ENCODE peak calls at places on chromosomes 5 and 9, in six cellular contexts. W is lower leg skin, N is uterus, D is astrocyte, I is H1, A is fibroblast of pulmonary artery. Y is an unnamed sample.
A peak's percentile ranks its signal among the peaks of the same experiment; 100 is the strongest.

GRCh38 chr5:151670074-151670686 is 16.5 kb downstream of the SPARC start:
- DNase-seq in W (no peak), N (no peak), D (no peak), I (no peak), A (peak; percentile 68), Y (no peak)

GRCh38 chr9:76560481-76560891 is 101.5 kb downstream of the GCNT1 start:
- DNase-seq in W (no peak), N (no peak), D (peak; percentile 76), I (no peak), A (peak; percentile 79), Y (no peak)

GRCh38 chr5:97062046-97062445 is 80.4 kb downstream of the LIX1 start:
- DNase-seq in W (no peak), N (no peak), D (no peak), I (no peak), A (no peak), Y (no peak)

GRCh38 chr9:75147638-75148037 is 59.3 kb downstream of the OSTF1 start:
- DNase-seq in W (no peak), N (no peak), D (peak; percentile 10), I (no peak), A (peak; percentile 39), Y (peak; percentile 1)

GRCh38 chr5:10695055-10695649 is 65.9 kb downstream of the DAP start:
- DNase-seq in W (no peak), N (peak; percentile 61), D (peak; percentile 51), I (no peak), A (peak; percentile 75), Y (no peak)

GRCh38 chr9:115192280-115192679 is 74.3 kb upstream of the TNC start:
- DNase-seq in W (no peak), N (no peak), D (no peak), I (no peak), A (no peak), Y (no peak)

GRCh38 chr9:32335127-32335526 is 49.3 kb upstream of the ACO1 start:
- DNase-seq in W (no peak), N (no peak), D (no peak), I (no peak), A (no peak), Y (no peak)

GRCh38 chr9:120893585-120893857 is 16.5 kb upstream of the PHF19 start:
- DNase-seq in W (no peak), N (no peak), D (peak; percentile 18), I (no peak), A (no peak), Y (peak; percentile 38)

GRCh38 chr5:134403951-134404350 is 7.7 kb downstream of the CDKN2AIPNL start:
- DNase-seq in W (no peak), N (no peak), D (no peak), I (no peak), A (no peak), Y (no peak)

GRCh38 chr5:39760385-39761198 is 335.8 kb upstream of the DAB2 start:
- DNase-seq in W (no peak), N (no peak), D (peak; percentile 97), I (no peak), A (peak; percentile 99), Y (peak; percentile 93)

GRCh38 chr5:44983006-44983405 is 174.3 kb downstream of the MRPS30 start:
- DNase-seq in W (no peak), N (no peak), D (no peak), I (no peak), A (no peak), Y (no peak)

GRCh38 chr9:12718482-12719026 is 25.4 kb downstream of the TYRP1 start:
- DNase-seq in W (no peak), N (no peak), D (peak; percentile 90), I (peak; percentile 43), A (peak; percentile 61), Y (peak; percentile 77)

GRCh38 chr9:17938256-17938655 is 359.4 kb downstream of the SH3GL2 start:
- DNase-seq in W (no peak), N (no peak), D (no peak), I (no peak), A (no peak), Y (no peak)

GRCh38 chr9:101631892-101632291 is 37.1 kb upstream of the PPP3R2 start:
- DNase-seq in W (no peak), N (no peak), D (no peak), I (no peak), A (no peak), Y (no peak)

GRCh38 chr9:3526903-3527652 is 1.3 kb upstream of the RFX3 start:
- DNase-seq in W (no peak), N (no peak), D (no peak), I (no peak), A (peak; percentile 17), Y (no peak)

GRCh38 chr5:168364151-168364661 is 72.8 kb downstream of the WWC1 start:
- DNase-seq in W (peak; percentile 72), N (no peak), D (peak; percentile 85), I (no peak), A (no peak), Y (peak; percentile 47)

GRCh38 chr5:126683912-126684311 is 83.2 kb downstream of the PHAX start:
- DNase-seq in W (no peak), N (no peak), D (no peak), I (no peak), A (no peak), Y (no peak)

GRCh38 chr9:137130176-137130755 is 8.7 kb upstream of the GRIN1 start:
- DNase-seq in W (no peak), N (no peak), D (no peak), I (no peak), A (no peak), Y (no peak)

GRCh38 chr9:69155341-69156030 is 18.6 kb upstream of the TJP2 start:
- DNase-seq in W (no peak), N (no peak), D (no peak), I (no peak), A (no peak), Y (no peak)

GRCh38 chr9:6712041-6712440 is 45.7 kb upstream of the KDM4C start:
- DNase-seq in W (no peak), N (no peak), D (no peak), I (no peak), A (no peak), Y (no peak)

GRCh38 chr9:82920154-82920553 is 142.8 kb downstream of the RASEF start:
- DNase-seq in W (no peak), N (no peak), D (no peak), I (no peak), A (no peak), Y (no peak)

GRCh38 chr9:128358861-128359260 is 12.3 kb upstream of the URM1 start:
- DNase-seq in W (no peak), N (no peak), D (no peak), I (no peak), A (no peak), Y (no peak)

GRCh38 chr9:128362774-128363173 is 8.4 kb upstream of the URM1 start:
- DNase-seq in W (no peak), N (no peak), D (no peak), I (no peak), A (no peak), Y (no peak)

GRCh38 chr9:128361296-128361980 is 9.7 kb upstream of the URM1 start:
- DNase-seq in W (no peak), N (no peak), D (no peak), I (no peak), A (no peak), Y (no peak)

GRCh38 chr9:128360826-128361225 is 10.3 kb upstream of the URM1 start:
- DNase-seq in W (no peak), N (no peak), D (no peak), I (no peak), A (no peak), Y (no peak)

GRCh38 chr9:128361981-128362646 is 9.1 kb upstream of the URM1 start:
- DNase-seq in W (peak; percentile 97), N (peak; percentile 85), D (peak; percentile 63), I (no peak), A (peak; percentile 86), Y (peak; percentile 53)
- H3K4me3 ChIP-seq in W (no peak overlapping the region), N (peak overlapping the region; percentile 24), D (peak overlapping the region; percentile 55), I (peak overlapping the region; percentile 31), A (peak overlapping the region; percentile 56), Y (peak overlapping the region; percentile 47)

DNA sequence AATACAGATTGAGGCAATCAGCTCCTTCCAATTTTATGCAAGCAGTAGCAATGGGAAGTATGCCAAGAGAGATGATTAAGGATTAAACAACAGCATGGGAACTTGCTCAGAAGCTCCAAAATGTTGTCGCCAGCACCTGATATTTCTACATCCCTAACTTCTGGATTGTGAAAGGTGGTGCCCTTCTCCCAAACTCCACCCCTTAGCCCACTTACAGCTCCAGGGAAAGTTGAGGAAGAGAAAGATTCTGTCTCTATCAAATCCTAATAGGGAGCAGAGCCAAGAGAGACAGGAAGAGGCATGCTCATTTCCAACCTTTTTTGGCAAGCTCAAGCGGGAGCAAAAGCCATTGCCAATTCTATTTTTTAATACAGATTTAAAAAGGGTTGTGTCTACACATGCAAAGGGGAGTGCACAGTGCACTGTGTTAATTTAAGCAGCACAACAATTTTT is 92.4 kb upstream of the NR3C1 start:
- DNase-seq in W (no peak), N (peak; percentile 21), D (peak; percentile 67), I (no peak), A (peak; percentile 93), Y (peak; percentile 93)
- H3K4me3 ChIP-seq in W (no peak overlapping the region), N (no peak overlapping the region), D (no peak overlapping the region), I (no peak overlapping the region), A (no peak overlapping the region), Y (no peak overlapping the region)

DNA sequence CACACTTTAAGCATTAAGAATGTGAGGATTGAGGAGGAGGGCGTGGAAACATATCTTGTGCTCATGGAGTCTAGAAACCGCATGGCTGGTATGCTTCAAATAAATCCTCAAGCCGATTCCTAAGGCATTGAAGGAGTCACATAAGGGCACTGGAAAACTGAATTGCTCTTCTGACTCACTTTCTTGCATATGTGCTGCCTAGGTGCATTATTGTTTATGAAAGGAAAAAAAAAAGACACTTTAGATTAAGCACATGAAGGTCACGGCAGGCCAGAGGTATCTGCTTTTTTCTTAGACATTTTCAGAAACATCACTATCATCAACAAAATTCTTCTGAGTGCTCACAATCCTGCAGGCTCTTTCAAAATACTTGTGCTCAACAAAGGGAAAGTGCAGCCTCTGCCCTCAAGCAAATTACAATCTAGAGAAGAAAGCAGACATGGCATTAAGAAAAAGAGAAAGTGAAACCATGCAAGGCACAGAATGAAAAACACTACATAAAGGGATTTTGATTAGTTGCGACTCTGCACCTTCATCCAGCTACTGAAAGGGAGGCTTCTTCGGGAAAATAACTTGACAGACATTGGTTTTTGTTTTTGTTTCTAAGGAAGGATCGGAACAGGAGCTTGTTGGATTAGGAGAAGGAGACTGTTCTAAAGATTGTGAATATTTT is 2117.6 kb downstream of the MAT2B start:
- DNase-seq in W (no peak), N (no peak), D (no peak), I (no peak), A (no peak), Y (no peak)
- H3K4me3 ChIP-seq in W (no peak overlapping the region), N (no peak overlapping the region), D (no peak overlapping the region), I (no peak overlapping the region), A (no peak overlapping the region), Y (no peak overlapping the region)

GRCh38 chr5:158463188-158463587 is 604.2 kb upstream of the CLINT1 start:
- DNase-seq in W (no peak), N (no peak), D (no peak), I (no peak), A (no peak), Y (no peak)
- H3K4me3 ChIP-seq in W (no peak overlapping the region), N (no peak overlapping the region), D (no peak overlapping the region), I (no peak overlapping the region), A (no peak overlapping the region), Y (no peak overlapping the region)

GRCh38 chr9:110259566-110259965 is 3.3 kb upstream of the TXN start:
- DNase-seq in W (no peak), N (no peak), D (no peak), I (no peak), A (no peak), Y (no peak)
- H3K4me3 ChIP-seq in W (no peak overlapping the region), N (no peak overlapping the region), D (no peak overlapping the region), I (no peak overlapping the region), A (no peak overlapping the region), Y (no peak overlapping the region)

GRCh38 chr5:131204964-131205363 is 34.2 kb downstream of the LYRM7 start:
- DNase-seq in W (no peak), N (no peak), D (no peak), I (no peak), A (no peak), Y (no peak)
- H3K4me3 ChIP-seq in W (no peak overlapping the region), N (no peak overlapping the region), D (no peak overlapping the region), I (no peak overlapping the region), A (no peak overlapping the region), Y (no peak overlapping the region)